ENCODE peak calls at places on chromosome 14, in six cellular contexts. One of them, this sample, is unnamed.

GRCh38 chr14:37034410-37035285 is 137.8 kb downstream of the SLC25A21 start:
- DNase-seq in H9: no peak
- DNase-seq in IMR-90: peak; percentile 20
- DNase-seq in neuronal stem cell: no peak
- DNase-seq in H1: no peak
- DNase-seq in trophoblast cell: no peak
- DNase-seq in this sample: no peak

GRCh38 chr14:20680843-20681347 is 3.5 kb upstream of the RNASE4 start:
- DNase-seq in H9: no peak
- DNase-seq in IMR-90: no peak
- DNase-seq in neuronal stem cell: no peak
- DNase-seq in H1: no peak
- DNase-seq in trophoblast cell: no peak
- DNase-seq in this sample: no peak

GRCh38 chr14:105252552-105253328 is 4.4 kb downstream of the BTBD6 start:
- DNase-seq in H9: no peak
- DNase-seq in IMR-90: no peak
- DNase-seq in neuronal stem cell: no peak
- DNase-seq in H1: no peak
- DNase-seq in trophoblast cell: no peak
- DNase-seq in this sample: no peak

GRCh38 chr14:58238252-58239247 is 6.1 kb upstream of the PSMA3 start:
- DNase-seq in H9: peak; percentile 39
- DNase-seq in IMR-90: no peak
- DNase-seq in neuronal stem cell: no peak
- DNase-seq in H1: no peak
- DNase-seq in trophoblast cell: peak; percentile 52
- DNase-seq in this sample: peak; percentile 12

GRCh38 chr14:70086685-70087379 is 101.9 kb downstream of the SLC8A3 start:
- DNase-seq in H9: peak; percentile 38
- DNase-seq in IMR-90: peak; percentile 54
- DNase-seq in neuronal stem cell: no peak
- DNase-seq in H1: no peak
- DNase-seq in trophoblast cell: peak; percentile 83
- DNase-seq in this sample: peak; percentile 13

GRCh38 chr14:75343914-75344313 is 65.3 kb downstream of the FOS start:
- DNase-seq in H9: no peak
- DNase-seq in IMR-90: no peak
- DNase-seq in neuronal stem cell: no peak
- DNase-seq in H1: no peak
- DNase-seq in trophoblast cell: peak; percentile 35
- DNase-seq in this sample: no peak

GRCh38 chr14:95915326-95915725 is 38.7 kb downstream of the TUNAR start:
- DNase-seq in H9: peak; percentile 79
- DNase-seq in IMR-90: no peak
- DNase-seq in neuronal stem cell: no peak
- DNase-seq in H1: peak; percentile 64
- DNase-seq in trophoblast cell: no peak
- DNase-seq in this sample: no peak

GRCh38 chr14:31596691-31597090 is 35.5 kb downstream of the NUBPL start:
- DNase-seq in H9: no peak
- DNase-seq in IMR-90: peak; percentile 22
- DNase-seq in neuronal stem cell: no peak
- DNase-seq in H1: no peak
- DNase-seq in trophoblast cell: peak; percentile 35
- DNase-seq in this sample: no peak

GRCh38 chr14:61564623-61565091 is 130.7 kb upstream of the HIF1A start:
- DNase-seq in H9: no peak
- DNase-seq in IMR-90: peak; percentile 97
- DNase-seq in neuronal stem cell: no peak
- DNase-seq in H1: no peak
- DNase-seq in trophoblast cell: peak; percentile 72
- DNase-seq in this sample: peak; percentile 94

GRCh38 chr14:85599939-85600338 is 70.0 kb downstream of the FLRT2 start:
- DNase-seq in H9: no peak
- DNase-seq in IMR-90: peak; percentile 47
- DNase-seq in neuronal stem cell: no peak
- DNase-seq in H1: no peak
- DNase-seq in trophoblast cell: peak; percentile 28
- DNase-seq in this sample: peak; percentile 68

GRCh38 chr14:83473846-83474245 is 1940.2 kb upstream of the SEL1L start:
- DNase-seq in H9: no peak
- DNase-seq in IMR-90: peak; percentile 58
- DNase-seq in neuronal stem cell: no peak
- DNase-seq in H1: no peak
- DNase-seq in trophoblast cell: no peak
- DNase-seq in this sample: peak; percentile 64

GRCh38 chr14:82537831-82538230 is 1004.2 kb upstream of the SEL1L start:
- DNase-seq in H9: no peak
- DNase-seq in IMR-90: no peak
- DNase-seq in neuronal stem cell: no peak
- DNase-seq in H1: no peak
- DNase-seq in trophoblast cell: no peak
- DNase-seq in this sample: no peak

GRCh38 chr14:95535226-95536021 is 574 bp downstream of the GLRX5 start:
- DNase-seq in H9: no peak
- DNase-seq in IMR-90: no peak
- DNase-seq in neuronal stem cell: no peak
- DNase-seq in H1: no peak
- DNase-seq in trophoblast cell: no peak
- DNase-seq in this sample: peak; percentile 37

GRCh38 chr14:53967606-53968005 is 11.0 kb upstream of the BMP4 start:
- DNase-seq in H9: no peak
- DNase-seq in IMR-90: no peak
- DNase-seq in neuronal stem cell: no peak
- DNase-seq in H1: no peak
- DNase-seq in trophoblast cell: no peak
- DNase-seq in this sample: peak; percentile 19

GRCh38 chr14:94307410-94307992 is 14.4 kb upstream of the SERPINA10 start:
- DNase-seq in H9: no peak
- DNase-seq in IMR-90: no peak
- DNase-seq in neuronal stem cell: no peak
- DNase-seq in H1: peak; percentile 44
- DNase-seq in trophoblast cell: peak; percentile 47
- DNase-seq in this sample: no peak

GRCh38 chr14:22685467-22685866 is 41.3 kb upstream of the OR6J1 start:
- DNase-seq in H9: no peak
- DNase-seq in IMR-90: no peak
- DNase-seq in neuronal stem cell: no peak
- DNase-seq in H1: no peak
- DNase-seq in trophoblast cell: peak; percentile 72
- DNase-seq in this sample: no peak

GRCh38 chr14:77133718-77134338 is 7.8 kb downstream of the ZDHHC22 start:
- DNase-seq in H9: peak; percentile 92
- DNase-seq in IMR-90: peak; percentile 61
- DNase-seq in neuronal stem cell: peak; percentile 86
- DNase-seq in H1: peak; percentile 84
- DNase-seq in trophoblast cell: peak; percentile 87
- DNase-seq in this sample: peak; percentile 56

GRCh38 chr14:61720302-61720677 is 25.0 kb downstream of the HIF1A start:
- DNase-seq in H9: no peak
- DNase-seq in IMR-90: no peak
- DNase-seq in neuronal stem cell: no peak
- DNase-seq in H1: no peak
- DNase-seq in trophoblast cell: peak; percentile 69
- DNase-seq in this sample: peak; percentile 49

GRCh38 chr14:101553393-101553792 is 7.9 kb upstream of the DIO3 start:
- DNase-seq in H9: no peak
- DNase-seq in IMR-90: no peak
- DNase-seq in neuronal stem cell: no peak
- DNase-seq in H1: no peak
- DNase-seq in trophoblast cell: no peak
- DNase-seq in this sample: no peak

GRCh38 chr14:106846218-106846617 is 1319.8 kb downstream of the TMEM121 start:
- DNase-seq in H9: no peak
- DNase-seq in IMR-90: no peak
- DNase-seq in neuronal stem cell: no peak
- DNase-seq in H1: no peak
- DNase-seq in trophoblast cell: no peak
- DNase-seq in this sample: no peak

GRCh38 chr14:94342334-94342934 is 19.3 kb upstream of the SERPINA6 start:
- DNase-seq in H9: no peak
- DNase-seq in IMR-90: peak; percentile 99
- DNase-seq in neuronal stem cell: no peak
- DNase-seq in H1: no peak
- DNase-seq in trophoblast cell: peak; percentile 15
- DNase-seq in this sample: peak; percentile 29

GRCh38 chr14:99572173-99572999 is 31.6 kb downstream of the CCDC85C start:
- DNase-seq in H9: no peak
- DNase-seq in IMR-90: no peak
- DNase-seq in neuronal stem cell: no peak
- DNase-seq in H1: no peak
- DNase-seq in trophoblast cell: peak; percentile 95
- DNase-seq in this sample: no peak
- H2BK120ac ChIP-seq in H9: no peak overlapping the region
- H2BK120ac ChIP-seq in IMR-90: peak overlapping the region; percentile 32
- H2BK120ac ChIP-seq in neuronal stem cell: no peak overlapping the region
- H2BK120ac ChIP-seq in H1: no peak overlapping the region
- H2BK120ac ChIP-seq in trophoblast cell: no peak overlapping the region
- H2BK120ac ChIP-seq in this sample: no peak overlapping the region

DNA sequence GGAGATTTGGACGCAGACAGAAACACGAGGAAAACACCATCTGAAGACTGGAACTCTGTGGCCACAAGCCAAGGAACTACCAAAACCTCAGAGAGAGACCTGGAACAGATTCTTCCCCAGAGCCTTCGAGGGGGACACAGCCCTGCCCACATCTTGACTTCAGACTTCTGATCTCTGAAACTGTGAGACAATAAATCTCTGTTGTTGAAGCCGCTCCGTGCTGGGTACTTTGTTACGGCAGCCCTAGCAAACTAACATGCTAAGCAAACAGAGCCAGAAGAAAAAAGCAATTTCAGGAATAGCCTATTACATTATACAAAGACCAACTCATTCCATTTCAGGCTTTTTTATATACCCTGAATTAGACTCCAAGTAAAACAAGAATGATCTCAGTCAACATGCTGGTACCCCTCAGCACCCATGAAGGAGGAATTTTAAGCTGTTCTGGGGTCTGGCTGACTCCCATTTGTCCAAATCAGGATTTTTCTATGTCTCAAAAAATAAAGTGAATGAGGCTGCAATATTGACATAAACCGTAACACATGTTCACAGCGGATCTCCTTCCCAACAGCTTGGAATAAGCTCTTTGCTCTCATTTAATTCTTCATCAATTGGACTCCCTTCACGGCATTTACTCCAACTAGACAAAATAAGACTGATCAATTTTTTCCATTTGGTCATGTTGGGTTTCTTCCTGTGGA is 190.1 kb downstream of the FOXN3 start:
- DNase-seq in H9: no peak
- DNase-seq in IMR-90: no peak
- DNase-seq in neuronal stem cell: no peak
- DNase-seq in H1: no peak
- DNase-seq in trophoblast cell: no peak
- DNase-seq in this sample: no peak
- H3K14ac ChIP-seq in H9: no peak overlapping the region
- H3K14ac ChIP-seq in IMR-90: no peak overlapping the region
- H3K14ac ChIP-seq in neuronal stem cell: no peak overlapping the region
- H3K14ac ChIP-seq in H1: no peak overlapping the region
- H3K14ac ChIP-seq in trophoblast cell: no peak overlapping the region
- H3K14ac ChIP-seq in this sample: no peak overlapping the region

GRCh38 chr14:92513966-92514843 is 624 bp downstream of the RIN3 start:
- DNase-seq in H9: peak; percentile 50
- DNase-seq in IMR-90: peak; percentile 22
- DNase-seq in neuronal stem cell: no peak
- DNase-seq in H1: peak; percentile 61
- DNase-seq in trophoblast cell: peak; percentile 46
- DNase-seq in this sample: peak; percentile 54

GRCh38 chr14:92511472-92512247 is 1.9 kb upstream of the RIN3 start:
- DNase-seq in H9: no peak
- DNase-seq in IMR-90: peak; percentile 95
- DNase-seq in neuronal stem cell: no peak
- DNase-seq in H1: no peak
- DNase-seq in trophoblast cell: peak; percentile 95
- DNase-seq in this sample: peak; percentile 98

GRCh38 chr14:92512807-92513203 is 776 bp upstream of the RIN3 start:
- DNase-seq in H9: no peak
- DNase-seq in IMR-90: no peak
- DNase-seq in neuronal stem cell: no peak
- DNase-seq in H1: no peak
- DNase-seq in trophoblast cell: no peak
- DNase-seq in this sample: peak; percentile 14

GRCh38 chr14:92513204-92513965 is at the start of gene RIN3:
- DNase-seq in H9: peak; percentile 72
- DNase-seq in IMR-90: peak; percentile 65
- DNase-seq in neuronal stem cell: peak; percentile 31
- DNase-seq in H1: peak; percentile 72
- DNase-seq in trophoblast cell: peak; percentile 84
- DNase-seq in this sample: peak; percentile 82

DNA sequence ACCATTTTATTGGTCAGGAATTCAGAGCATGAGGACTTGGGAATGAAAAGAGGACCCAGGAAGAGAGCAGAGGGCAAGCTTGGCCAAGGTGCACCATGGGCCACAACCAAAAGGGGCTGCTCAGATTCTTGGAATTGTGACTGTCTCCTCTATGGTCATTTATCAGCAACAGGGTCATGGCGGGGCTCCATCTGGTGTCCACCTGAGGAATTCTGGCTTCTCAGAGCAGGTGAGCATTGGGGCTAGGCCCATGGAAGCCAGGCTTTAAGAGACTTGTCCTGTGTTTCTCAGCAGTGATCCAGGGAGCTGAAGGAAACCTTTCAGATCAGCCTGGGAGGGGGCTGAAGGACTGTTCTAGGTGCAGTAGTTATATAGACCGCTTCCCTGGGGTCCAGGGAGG is 2.6 kb upstream of the RIN3 start:
- DNase-seq in H9: peak; percentile 72
- DNase-seq in IMR-90: no peak
- DNase-seq in neuronal stem cell: no peak
- DNase-seq in H1: no peak
- DNase-seq in trophoblast cell: peak; percentile 55
- DNase-seq in this sample: no peak
- H4K91ac ChIP-seq in H9: no peak overlapping the region
- H4K91ac ChIP-seq in IMR-90: peak overlapping the region; percentile 92
- H4K91ac ChIP-seq in neuronal stem cell: no peak overlapping the region
- H4K91ac ChIP-seq in H1: no peak overlapping the region
- H4K91ac ChIP-seq in trophoblast cell: peak overlapping the region; percentile 92
- H4K91ac ChIP-seq in this sample: peak overlapping the region; percentile 36

GRCh38 chr14:68795602-68796417 is 2.9 kb upstream of the ZFP36L1 start:
- DNase-seq in H9: peak; percentile 91
- DNase-seq in IMR-90: peak; percentile 79
- DNase-seq in neuronal stem cell: no peak
- DNase-seq in H1: peak; percentile 86
- DNase-seq in trophoblast cell: peak; percentile 89
- DNase-seq in this sample: peak; percentile 92

GRCh38 chr14:68794856-68795601 is 2.2 kb upstream of the ZFP36L1 start:
- DNase-seq in H9: no peak
- DNase-seq in IMR-90: peak; percentile 95
- DNase-seq in neuronal stem cell: no peak
- DNase-seq in H1: no peak
- DNase-seq in trophoblast cell: peak; percentile 54
- DNase-seq in this sample: peak; percentile 95

GRCh38 chr14:68793734-68794129 is 865 bp upstream of the ZFP36L1 start:
- DNase-seq in H9: no peak
- DNase-seq in IMR-90: no peak
- DNase-seq in neuronal stem cell: no peak
- DNase-seq in H1: no peak
- DNase-seq in trophoblast cell: no peak
- DNase-seq in this sample: no peak

GRCh38 chr14:68792830-68793733 is at the start of gene ZFP36L1:
- DNase-seq in H9: peak; percentile 95
- DNase-seq in IMR-90: peak; percentile 95
- DNase-seq in neuronal stem cell: peak; percentile 98
- DNase-seq in H1: peak; percentile 90
- DNase-seq in trophoblast cell: peak; percentile 99
- DNase-seq in this sample: peak; percentile 99

GRCh38 chr14:68794130-68794855 is 1.4 kb upstream of the ZFP36L1 start:
- DNase-seq in H9: no peak
- DNase-seq in IMR-90: peak; percentile 95
- DNase-seq in neuronal stem cell: no peak
- DNase-seq in H1: peak; percentile 55
- DNase-seq in trophoblast cell: peak; percentile 90
- DNase-seq in this sample: peak; percentile 99
- H2BK120ac ChIP-seq in H9: peak overlapping the region; percentile 87
- H2BK120ac ChIP-seq in IMR-90: peak overlapping the region; percentile 93
- H2BK120ac ChIP-seq in neuronal stem cell: peak overlapping the region; percentile 73
- H2BK120ac ChIP-seq in H1: peak overlapping the region; percentile 50
- H2BK120ac ChIP-seq in trophoblast cell: peak overlapping the region; percentile 94
- H2BK120ac ChIP-seq in this sample: peak overlapping the region; percentile 97